ENCODE peak calls at places on chromosomes 13 and 19, in nine cellular contexts. I, T, B, R, U, Z, S, F and N are unnamed samples.

GRCh38 chr13:35107535-35107934 is 165.5 kb downstream of the NBEA start:
- DNase-seq in I (no peak), T (no peak), B (no peak), R (no peak), U (no peak), Z (no peak), S (no peak), F (no peak), N (no peak)

GRCh38 chr19:31269425-31270127 is 79.7 kb downstream of the TSHZ3 start:
- DNase-seq in I (no peak), T (no peak), B (no peak), R (no peak), U (no peak), Z (no peak), S (no peak), F (no peak), N (no peak)

GRCh38 chr19:54464044-54464623 is 556 bp upstream of the LENG9 start:
- DNase-seq in I (peak), T (peak), B (peak), R (peak), U (peak), Z (peak), S (peak), F (peak), N (peak)

GRCh38 chr19:21586341-21587116 is 81.1 kb downstream of the ZNF429 start:
- DNase-seq in I (no peak), T (no peak), B (no peak), R (peak), U (no peak), Z (no peak), S (no peak), F (no peak), N (peak)

GRCh38 chr13:110015253-110015652 is 228.9 kb upstream of the IRS2 start:
- DNase-seq in I (no peak), T (no peak), B (no peak), R (no peak), U (no peak), Z (no peak), S (no peak), F (no peak), N (peak)

GRCh38 chr19:18745012-18745735 is 45.9 kb downstream of the COMP start:
- DNase-seq in I (peak), T (no peak), B (no peak), R (no peak), U (no peak), Z (no peak), S (no peak), F (no peak), N (no peak)

GRCh38 chr13:73934215-73934623 is 200.0 kb downstream of the KLF12 start:
- DNase-seq in I (no peak), T (no peak), B (no peak), R (no peak), U (no peak), Z (no peak), S (peak), F (no peak), N (no peak)

GRCh38 chr13:74883834-74884233 is 598.1 kb downstream of the TBC1D4 start:
- DNase-seq in I (no peak), T (no peak), B (no peak), R (no peak), U (no peak), Z (no peak), S (no peak), F (no peak), N (no peak)